ENCODE peak calls at places on chromosomes 11 and 22, in eight cellular contexts. G is heart right ventricle; V is SJCRH30; L is psoas muscle; D is tibial nerve; W is DND-41; X is H7; Q is CD4-positive, alpha-beta memory T cell. A is an unnamed sample.
A peak's percentile ranks its signal among the peaks of the same experiment; 100 is the strongest.

GRCh38 chr11:69218271-69218682 is 62.5 kb downstream of the SMIM38 start:
- DNase-seq in G (no peak), V (peak; percentile 46), L (no peak), D (no peak), W (no peak), X (peak; percentile 25), Q (no peak), A (no peak)

GRCh38 chr11:1759851-1760220 is 3.9 kb downstream of the CTSD start:
- DNase-seq in G (no peak), V (no peak), L (no peak), D (no peak), W (no peak), X (no peak), Q (no peak), A (no peak)

GRCh38 chr11:129141748-129142475 is 50.2 kb downstream of the ARHGAP32 start:
- DNase-seq in G (no peak), V (no peak), L (no peak), D (no peak), W (no peak), X (peak; percentile 5), Q (no peak), A (no peak)

GRCh38 chr11:70467196-70468085 is 69.1 kb downstream of the CTTN start:
- DNase-seq in G (peak; percentile 58), V (peak; percentile 73), L (peak; percentile 53), D (peak; percentile 83), W (peak; percentile 59), X (peak; percentile 89), Q (peak; percentile 3), A (peak; percentile 67)

GRCh38 chr11:72328366-72329224 is 84.6 kb upstream of the PHOX2A start:
- DNase-seq in G (no peak), V (no peak), L (no peak), D (no peak), W (no peak), X (no peak), Q (no peak), A (no peak)

GRCh38 chr22:41780714-41781507 is 19.6 kb upstream of the CCDC134 start:
- DNase-seq in G (peak; percentile 44), V (peak; percentile 34), L (peak; percentile 56), D (peak; percentile 35), W (peak; percentile 71), X (no peak), Q (peak; percentile 93), A (peak; percentile 73)

GRCh38 chr11:117868088-117868487 is 8.4 kb downstream of the FXYD6 start:
- DNase-seq in G (no peak), V (no peak), L (no peak), D (no peak), W (no peak), X (no peak), Q (no peak), A (no peak)

GRCh38 chr11:61711493-61711892 is 31.3 kb downstream of the DAGLA start:
- DNase-seq in G (no peak), V (no peak), L (no peak), D (no peak), W (no peak), X (no peak), Q (no peak), A (no peak)

DNA sequence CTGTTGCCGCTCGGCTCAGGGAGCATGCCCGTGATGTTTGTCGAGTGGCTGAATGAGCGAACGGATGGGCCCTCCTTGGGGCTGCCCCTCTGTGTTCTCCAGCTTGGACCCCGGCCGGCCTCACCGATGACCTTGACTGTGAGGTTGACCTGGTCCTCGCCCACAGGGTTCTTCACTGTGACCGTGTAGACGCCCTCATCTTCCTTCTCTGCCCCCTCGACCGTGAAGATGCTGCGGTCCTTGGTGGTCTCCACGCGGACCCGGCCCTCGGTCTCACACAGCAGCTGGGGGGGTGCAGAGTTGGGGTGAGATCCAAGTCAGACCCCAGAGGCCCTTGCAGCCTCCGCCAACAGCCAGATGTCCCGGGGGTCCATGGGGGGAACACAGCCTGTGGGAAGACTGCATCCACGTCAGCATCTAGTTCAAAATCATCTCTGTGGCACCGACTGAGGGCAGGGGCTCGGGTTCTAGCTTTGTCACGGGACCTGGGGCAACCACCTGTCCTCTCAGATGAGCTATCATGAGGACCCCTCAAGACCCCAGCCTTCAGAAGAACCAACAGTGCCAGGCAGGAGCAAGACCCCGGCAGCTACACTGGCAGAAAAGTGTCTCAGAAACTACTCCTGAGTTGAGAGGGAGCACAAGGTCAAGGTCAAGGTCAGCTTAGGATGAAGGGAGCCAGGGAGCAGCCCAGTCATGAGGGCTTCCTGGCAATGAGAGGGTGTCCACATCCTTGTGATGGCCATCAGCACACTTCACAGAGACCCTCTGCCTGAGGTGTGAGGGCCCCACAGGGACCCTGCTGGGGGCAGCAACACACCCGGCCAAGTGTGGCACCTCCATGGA is 13.9 kb downstream of the MYBPC3 start:
- DNase-seq in G (no peak), V (no peak), L (no peak), D (no peak), W (no peak), X (no peak), Q (no peak), A (no peak)
- H3K4me3 ChIP-seq in G (no peak overlapping the region), V (no peak overlapping the region), L (no peak overlapping the region), D (no peak overlapping the region), W (no peak overlapping the region), X (no peak overlapping the region), Q (no peak overlapping the region), A (no peak overlapping the region)

GRCh38 chr22:31248965-31249940 is 37.2 kb downstream of the LIMK2 start:
- DNase-seq in G (no peak), V (no peak), L (no peak), D (no peak), W (no peak), X (no peak), Q (no peak), A (no peak)

GRCh38 chr22:31247726-31248125 is 35.6 kb downstream of the LIMK2 start:
- DNase-seq in G (no peak), V (peak; percentile 50), L (no peak), D (no peak), W (no peak), X (peak; percentile 52), Q (no peak), A (no peak)

GRCh38 chr22:31248138-31248745 is 36.1 kb downstream of the LIMK2 start:
- DNase-seq in G (peak; percentile 68), V (peak; percentile 90), L (peak; percentile 77), D (peak; percentile 72), W (peak; percentile 87), X (peak; percentile 87), Q (peak; percentile 63), A (peak; percentile 87)

GRCh38 chr22:31253949-31254348 is 38.3 kb downstream of the PIK3IP1 start:
- DNase-seq in G (peak; percentile 34), V (no peak), L (peak; percentile 32), D (no peak), W (no peak), X (peak; percentile 45), Q (no peak), A (no peak)

GRCh38 chr22:31250740-31251330 is 38.7 kb downstream of the LIMK2 start:
- DNase-seq in G (no peak), V (no peak), L (no peak), D (no peak), W (no peak), X (no peak), Q (no peak), A (no peak)
- H3K4me3 ChIP-seq in G (no peak overlapping the region), V (no peak overlapping the region), L (peak overlapping the region; percentile 74), D (no peak overlapping the region), W (no peak overlapping the region), X (no peak overlapping the region), Q (no peak overlapping the region), A (no peak overlapping the region)

DNA sequence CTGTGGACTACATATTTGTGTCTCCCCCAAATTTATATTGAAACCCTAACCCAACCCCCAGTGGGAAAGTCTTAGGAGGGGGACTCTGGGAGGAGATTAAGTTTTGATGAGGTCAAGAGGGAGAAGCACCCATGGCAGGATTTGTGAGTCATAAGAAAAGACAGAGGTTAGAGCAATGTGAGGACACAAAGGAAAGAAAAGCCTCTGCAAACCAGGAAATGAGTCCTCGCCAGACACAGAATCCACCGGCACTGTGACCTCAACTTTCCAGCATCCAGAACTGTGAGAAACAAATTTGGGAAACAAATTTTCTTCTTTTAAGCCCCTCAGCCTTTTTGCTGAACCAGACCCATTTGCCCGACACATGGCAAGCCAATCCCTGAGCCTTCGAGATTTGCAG is 397.0 kb downstream of the NTM start:
- DNase-seq in G (no peak), V (no peak), L (no peak), D (no peak), W (no peak), X (no peak), Q (no peak), A (no peak)
- H3K4me3 ChIP-seq in G (no peak overlapping the region), V (no peak overlapping the region), L (no peak overlapping the region), D (no peak overlapping the region), W (no peak overlapping the region), X (no peak overlapping the region), Q (no peak overlapping the region), A (no peak overlapping the region)

DNA sequence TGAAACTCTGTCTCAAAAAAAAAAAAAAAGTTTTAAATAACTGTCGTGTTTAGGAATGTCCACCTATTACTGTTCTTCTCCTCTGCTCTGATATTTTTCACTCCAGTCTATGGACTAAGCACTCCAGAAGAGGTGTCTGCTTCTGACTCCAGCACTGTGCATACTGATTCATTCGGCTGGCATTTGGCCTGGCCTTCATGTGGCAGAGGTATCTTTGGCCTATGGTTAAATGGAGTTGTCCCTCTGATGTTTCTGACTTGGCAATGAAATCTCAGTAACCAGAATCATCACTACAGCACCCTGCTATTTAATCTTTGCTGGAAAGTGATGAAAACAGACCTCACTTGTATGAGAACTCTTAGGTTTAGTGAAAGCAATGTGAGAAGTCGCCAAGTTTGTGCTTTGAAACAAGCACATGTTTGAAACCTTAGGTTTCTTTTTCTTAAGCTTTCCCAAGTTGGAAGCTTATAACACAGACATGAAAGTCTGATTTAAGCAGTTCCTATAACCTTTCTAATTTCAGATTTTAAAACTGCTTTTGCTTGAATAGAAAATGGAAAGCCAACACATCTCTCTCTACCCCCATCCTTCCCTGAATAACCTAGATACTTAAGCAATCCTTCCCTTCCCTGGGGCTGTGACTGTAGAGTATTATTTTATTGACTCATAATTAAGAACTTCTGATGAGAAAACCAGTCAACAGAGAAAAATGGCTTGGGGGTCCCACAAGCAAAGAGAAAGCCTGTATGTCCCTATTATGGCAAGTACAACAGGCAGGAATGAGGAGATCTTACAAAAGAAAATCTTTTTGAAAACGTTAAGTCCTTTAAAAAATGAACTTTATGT is 155.0 kb downstream of the MAML2 start:
- DNase-seq in G (no peak), V (no peak), L (peak; percentile 45), D (no peak), W (no peak), X (no peak), Q (no peak), A (peak; percentile 61)
- H3K4me3 ChIP-seq in G (no peak overlapping the region), V (no peak overlapping the region), L (no peak overlapping the region), D (no peak overlapping the region), W (no peak overlapping the region), X (no peak overlapping the region), Q (no peak overlapping the region), A (no peak overlapping the region)

GRCh38 chr11:130451261-130452019 is 3.0 kb downstream of the ADAMTS15 start:
- DNase-seq in G (peak; percentile 44), V (peak; percentile 17), L (no peak), D (peak; percentile 41), W (no peak), X (no peak), Q (no peak), A (peak; percentile 77)
- H3K4me3 ChIP-seq in G (peak overlapping the region; percentile 69), V (no peak overlapping the region), L (peak overlapping the region; percentile 70), D (peak overlapping the region; percentile 2), W (no peak overlapping the region), X (no peak overlapping the region), Q (no peak overlapping the region), A (no peak overlapping the region)

A was measured in aorta.